ENCODE peak calls at places on chromosomes 6 and 20, in four cellular contexts. S, E, J and G are unnamed samples.

GRCh38 chr6:134289204-134289575 is 28.7 kb downstream of the SGK1 start:
- DNase-seq in S (no peak), J (no peak), E (no peak), G (peak)

GRCh38 chr6:86536121-86536520 is 401.2 kb upstream of the HTR1E start:
- DNase-seq in J (no peak), E (no peak), S (no peak), G (no peak)

GRCh38 chr20:61414455-61414991 is 162.5 kb downstream of the CDH4 start:
- DNase-seq in J (no peak), E (no peak), S (no peak), G (no peak)

GRCh38 chr20:12956303-12956702 is 52.5 kb upstream of the SPTLC3 start:
- DNase-seq in J (no peak), S (no peak), E (no peak), G (no peak)

GRCh38 chr6:56803594-56803993 is 151.3 kb upstream of the BEND6 start:
- DNase-seq in J (peak), S (no peak), E (no peak), G (peak)

GRCh38 chr6:29811377-29811776 is 16.2 kb upstream of the HLA-G start:
- DNase-seq in S (no peak), J (no peak), E (no peak), G (no peak)

GRCh38 chr20:13610205-13610604 is 28.5 kb downstream of the TASP1 start:
- DNase-seq in S (no peak), J (no peak), E (no peak), G (no peak)

GRCh38 chr6:90080876-90081464 is 186.7 kb downstream of the GJA10 start:
- DNase-seq in E (no peak), J (no peak), S (no peak), G (no peak)

GRCh38 chr6:93337014-93337413 is 82.3 kb downstream of the EPHA7 start:
- DNase-seq in E (no peak), S (no peak), J (no peak), G (no peak)

GRCh38 chr6:29764422-29765196 is 41.4 kb downstream of the HLA-F start:
- DNase-seq in E (no peak), J (peak), S (no peak), G (peak)

GRCh38 chr6:143372199-143372882 is 78.2 kb downstream of the ADAT2 start:
- DNase-seq in S (no peak), E (no peak), J (no peak), G (no peak)

GRCh38 chr6:159919800-159920199 is 29.0 kb downstream of the MAS1 start:
- DNase-seq in S (no peak), E (no peak), J (no peak), G (no peak)

GRCh38 chr20:6560978-6561377 is 206.5 kb upstream of the BMP2 start:
- DNase-seq in J (no peak), E (peak), S (no peak), G (no peak)

GRCh38 chr6:123551939-123552707 is 84.6 kb downstream of the TRDN start:
- DNase-seq in S (no peak), E (no peak), J (peak), G (no peak)

GRCh38 chr6:33623895-33624381 is 2.8 kb downstream of the ITPR3 start:
- DNase-seq in S (no peak), J (no peak), E (no peak), G (peak)

GRCh38 chr20:51318058-51318960 is 224.2 kb downstream of the NFATC2 start:
- DNase-seq in J (peak), S (peak), E (peak), G (peak)

GRCh38 chr6:30721198-30722024 is 1.3 kb downstream of the TUBB start:
- DNase-seq in E (peak), J (peak), S (peak), G (peak)

GRCh38 chr6:3251462-3252314 is 7.1 kb upstream of the PSMG4 start:
- DNase-seq in J (peak), E (peak), S (peak), G (peak)

GRCh38 chr6:128919831-128920230 is 36.9 kb downstream of the LAMA2 start:
- DNase-seq in E (no peak), J (peak), S (no peak), G (peak)

GRCh38 chr6:105608711-105609374 is 206.0 kb upstream of the PREP start:
- DNase-seq in J (peak), S (no peak), E (no peak), G (peak)

GRCh38 chr6:163170294-163170883 is 244.1 kb upstream of the QKI start:
- DNase-seq in E (no peak), S (no peak), J (no peak), G (peak)

GRCh38 chr6:2797564-2798014 is 32.4 kb downstream of the WRNIP1 start:
- DNase-seq in J (no peak), E (peak), S (no peak), G (no peak)

GRCh38 chr20:24633521-24633920 is 164.1 kb downstream of the SYNDIG1 start:
- DNase-seq in J (no peak), E (no peak), S (no peak), G (no peak)

GRCh38 chr6:13924146-13924948 is 405 bp upstream of the RNF182 start:
- DNase-seq in J (peak), E (peak), S (no peak), G (peak)

GRCh38 chr6:73051147-73051546 is 174.1 kb downstream of the KHDC1L start:
- DNase-seq in E (no peak), J (no peak), S (no peak), G (no peak)

GRCh38 chr20:25020901-25021301 is 28.4 kb upstream of the APMAP start:
- DNase-seq in E (peak), S (no peak), J (no peak), G (no peak)

GRCh38 chr6:108562503-108562993 is 1.8 kb downstream of the FOXO3 start:
- DNase-seq in E (peak), J (peak), S (no peak), G (peak)

GRCh38 chr6:106411643-106412200 is 51.2 kb downstream of the CRYBG1 start:
- DNase-seq in S (no peak), J (no peak), E (peak), G (no peak)

GRCh38 chr6:157597461-157598312 is 216.7 kb downstream of the ZDHHC14 start:
- DNase-seq in E (peak), J (peak), S (peak), G (peak)

GRCh38 chr6:24522090-24522820 is 27.5 kb downstream of the ALDH5A1 start:
- DNase-seq in J (peak), S (peak), E (no peak), G (no peak)

GRCh38 chr20:36051318-36052116 is 83.1 kb downstream of the CNBD2 start:
- DNase-seq in E (no peak), J (no peak), S (no peak), G (no peak)